ENCODE peak calls at places on chromosome 18, in ten cellular contexts. One of them, this sample, is unnamed.

GRCh38 chr18:37315935-37316334 is 249.7 kb downstream of the CELF4 start:
- DNase-seq in A549: no peak
- DNase-seq in fibroblast of lung: no peak
- DNase-seq in astrocyte: no peak
- DNase-seq in aorta: no peak
- DNase-seq in CD4-positive, alpha-beta memory T cell: no peak
- DNase-seq in A673: no peak
- DNase-seq in neuronal stem cell: no peak
- DNase-seq in H9: no peak
- DNase-seq in uterus: no peak
- DNase-seq in this sample: no peak

GRCh38 chr18:79962311-79962710 is 2.1 kb upstream of the HSBP1L1 start:
- DNase-seq in A549: no peak
- DNase-seq in fibroblast of lung: no peak
- DNase-seq in astrocyte: peak; percentile 74
- DNase-seq in aorta: no peak
- DNase-seq in CD4-positive, alpha-beta memory T cell: no peak
- DNase-seq in A673: no peak
- DNase-seq in neuronal stem cell: no peak
- DNase-seq in H9: no peak
- DNase-seq in uterus: no peak
- DNase-seq in this sample: peak; percentile 85

GRCh38 chr18:75438891-75439290 is 11.4 kb upstream of the SMIM21 start:
- DNase-seq in A549: no peak
- DNase-seq in fibroblast of lung: peak; percentile 7
- DNase-seq in astrocyte: peak; percentile 16
- DNase-seq in aorta: no peak
- DNase-seq in CD4-positive, alpha-beta memory T cell: no peak
- DNase-seq in A673: no peak
- DNase-seq in neuronal stem cell: no peak
- DNase-seq in H9: no peak
- DNase-seq in uterus: no peak
- DNase-seq in this sample: no peak

GRCh38 chr18:60145776-60146175 is 226.8 kb downstream of the MC4R start:
- DNase-seq in A549: no peak
- DNase-seq in fibroblast of lung: no peak
- DNase-seq in astrocyte: no peak
- DNase-seq in aorta: no peak
- DNase-seq in CD4-positive, alpha-beta memory T cell: no peak
- DNase-seq in A673: no peak
- DNase-seq in neuronal stem cell: no peak
- DNase-seq in H9: no peak
- DNase-seq in uterus: no peak
- DNase-seq in this sample: no peak

GRCh38 chr18:37502036-37502435 is 63.6 kb downstream of the CELF4 start:
- DNase-seq in A549: no peak
- DNase-seq in fibroblast of lung: no peak
- DNase-seq in astrocyte: no peak
- DNase-seq in aorta: no peak
- DNase-seq in CD4-positive, alpha-beta memory T cell: no peak
- DNase-seq in A673: no peak
- DNase-seq in neuronal stem cell: no peak
- DNase-seq in H9: no peak
- DNase-seq in uterus: peak; percentile 43
- DNase-seq in this sample: no peak

GRCh38 chr18:75314606-75315005 is 104.0 kb downstream of the TSHZ1 start:
- DNase-seq in A549: no peak
- DNase-seq in fibroblast of lung: no peak
- DNase-seq in astrocyte: no peak
- DNase-seq in aorta: no peak
- DNase-seq in CD4-positive, alpha-beta memory T cell: no peak
- DNase-seq in A673: no peak
- DNase-seq in neuronal stem cell: no peak
- DNase-seq in H9: no peak
- DNase-seq in uterus: no peak
- DNase-seq in this sample: no peak

GRCh38 chr18:2554671-2555070 is 16.6 kb downstream of the METTL4 start:
- DNase-seq in A549: no peak
- DNase-seq in fibroblast of lung: no peak
- DNase-seq in astrocyte: no peak
- DNase-seq in aorta: no peak
- DNase-seq in CD4-positive, alpha-beta memory T cell: no peak
- DNase-seq in A673: no peak
- DNase-seq in neuronal stem cell: no peak
- DNase-seq in H9: no peak
- DNase-seq in uterus: no peak
- DNase-seq in this sample: no peak

GRCh38 chr18:79704631-79705030 is 25.0 kb downstream of the CTDP1 start:
- DNase-seq in A549: no peak
- DNase-seq in fibroblast of lung: no peak
- DNase-seq in astrocyte: no peak
- DNase-seq in aorta: no peak
- DNase-seq in CD4-positive, alpha-beta memory T cell: no peak
- DNase-seq in A673: no peak
- DNase-seq in neuronal stem cell: no peak
- DNase-seq in H9: no peak
- DNase-seq in uterus: no peak
- DNase-seq in this sample: no peak

GRCh38 chr18:44602845-44603244 is 77.8 kb upstream of the SETBP1 start:
- DNase-seq in A549: no peak
- DNase-seq in fibroblast of lung: peak; percentile 37
- DNase-seq in astrocyte: no peak
- DNase-seq in aorta: no peak
- DNase-seq in CD4-positive, alpha-beta memory T cell: no peak
- DNase-seq in A673: peak; percentile 10
- DNase-seq in neuronal stem cell: no peak
- DNase-seq in H9: no peak
- DNase-seq in uterus: no peak
- DNase-seq in this sample: no peak

GRCh38 chr18:76821356-76821874 is 942 bp upstream of the ZNF236 start:
- DNase-seq in A549: no peak
- DNase-seq in fibroblast of lung: no peak
- DNase-seq in astrocyte: no peak
- DNase-seq in aorta: no peak
- DNase-seq in CD4-positive, alpha-beta memory T cell: no peak
- DNase-seq in A673: no peak
- DNase-seq in neuronal stem cell: no peak
- DNase-seq in H9: no peak
- DNase-seq in uterus: no peak
- DNase-seq in this sample: no peak

GRCh38 chr18:49206717-49207116 is 253.7 kb downstream of the DYM start:
- DNase-seq in A549: no peak
- DNase-seq in fibroblast of lung: peak; percentile 12
- DNase-seq in astrocyte: no peak
- DNase-seq in aorta: no peak
- DNase-seq in CD4-positive, alpha-beta memory T cell: no peak
- DNase-seq in A673: no peak
- DNase-seq in neuronal stem cell: no peak
- DNase-seq in H9: no peak
- DNase-seq in uterus: no peak
- DNase-seq in this sample: no peak

GRCh38 chr18:58098706-58099105 is 54.7 kb downstream of the NEDD4L start:
- DNase-seq in A549: no peak
- DNase-seq in fibroblast of lung: no peak
- DNase-seq in astrocyte: no peak
- DNase-seq in aorta: no peak
- DNase-seq in CD4-positive, alpha-beta memory T cell: no peak
- DNase-seq in A673: no peak
- DNase-seq in neuronal stem cell: no peak
- DNase-seq in H9: no peak
- DNase-seq in uterus: no peak
- DNase-seq in this sample: no peak

GRCh38 chr18:51009071-51009470 is 20.9 kb upstream of the SMAD4 start:
- DNase-seq in A549: no peak
- DNase-seq in fibroblast of lung: no peak
- DNase-seq in astrocyte: peak; percentile 18
- DNase-seq in aorta: no peak
- DNase-seq in CD4-positive, alpha-beta memory T cell: no peak
- DNase-seq in A673: peak; percentile 19
- DNase-seq in neuronal stem cell: no peak
- DNase-seq in H9: no peak
- DNase-seq in uterus: no peak
- DNase-seq in this sample: no peak

GRCh38 chr18:21096760-21097159 is 14.9 kb downstream of the ROCK1 start:
- DNase-seq in A549: no peak
- DNase-seq in fibroblast of lung: no peak
- DNase-seq in astrocyte: no peak
- DNase-seq in aorta: no peak
- DNase-seq in CD4-positive, alpha-beta memory T cell: no peak
- DNase-seq in A673: no peak
- DNase-seq in neuronal stem cell: no peak
- DNase-seq in H9: no peak
- DNase-seq in uterus: no peak
- DNase-seq in this sample: no peak

GRCh38 chr18:44392933-44393332 is 287.8 kb upstream of the SETBP1 start:
- DNase-seq in A549: no peak
- DNase-seq in fibroblast of lung: no peak
- DNase-seq in astrocyte: no peak
- DNase-seq in aorta: no peak
- DNase-seq in CD4-positive, alpha-beta memory T cell: no peak
- DNase-seq in A673: no peak
- DNase-seq in neuronal stem cell: peak; percentile 17
- DNase-seq in H9: no peak
- DNase-seq in uterus: no peak
- DNase-seq in this sample: no peak

DNA sequence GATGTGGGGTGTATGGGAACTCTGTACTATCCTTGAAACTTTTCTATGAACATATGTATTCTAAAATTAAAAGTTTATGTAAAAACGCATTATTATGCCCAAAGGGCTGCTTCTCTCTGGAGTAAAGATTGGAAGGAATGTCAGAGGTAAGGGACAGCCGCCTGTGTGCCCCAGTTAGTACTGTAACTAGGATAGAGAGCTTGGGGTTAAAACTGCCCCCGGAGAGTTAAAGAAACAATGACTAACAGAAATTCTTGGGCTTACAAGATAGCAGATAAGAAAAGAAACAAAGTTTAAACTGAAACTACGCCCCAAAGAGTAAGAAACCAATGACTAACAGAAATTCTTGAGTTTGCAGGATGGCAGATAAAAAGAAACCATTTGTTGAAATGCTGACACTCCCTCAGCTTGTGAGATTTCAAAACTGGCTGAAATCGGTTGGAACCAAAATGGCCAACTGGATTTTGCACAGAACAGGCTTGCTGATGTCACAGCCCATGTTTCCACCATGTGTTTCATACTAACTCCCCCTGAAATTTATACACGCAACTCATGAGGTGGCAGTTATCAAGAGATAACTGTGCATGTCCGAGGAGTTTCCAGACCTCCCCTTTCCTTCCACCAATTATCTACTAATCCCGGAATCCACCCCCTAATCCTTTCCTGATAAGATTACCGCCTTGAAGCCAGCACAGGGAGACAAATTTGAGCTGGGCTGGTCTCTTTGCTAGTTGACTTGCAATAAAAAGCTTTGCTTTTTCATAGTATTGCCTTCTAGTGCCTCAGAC is 8.7 kb upstream of the TXNDC2 start:
- DNase-seq in A549: peak; percentile 35
- DNase-seq in fibroblast of lung: peak; percentile 95
- DNase-seq in astrocyte: peak; percentile 93
- DNase-seq in aorta: no peak
- DNase-seq in CD4-positive, alpha-beta memory T cell: no peak
- DNase-seq in A673: peak; percentile 97
- DNase-seq in neuronal stem cell: no peak
- DNase-seq in H9: no peak
- DNase-seq in uterus: peak; percentile 66
- DNase-seq in this sample: no peak
- H3K27ac ChIP-seq in A549: peak overlapping the region; percentile 93
- H3K27ac ChIP-seq in fibroblast of lung: peak overlapping the region; percentile 89
- H3K27ac ChIP-seq in astrocyte: peak overlapping the region; percentile 83
- H3K27ac ChIP-seq in aorta: peak overlapping the region; percentile 57
- H3K27ac ChIP-seq in CD4-positive, alpha-beta memory T cell: no peak overlapping the region
- H3K27ac ChIP-seq in A673: peak overlapping the region; percentile 95
- H3K27ac ChIP-seq in neuronal stem cell: no peak overlapping the region
- H3K27ac ChIP-seq in H9: no peak overlapping the region
- H3K27ac ChIP-seq in uterus: peak overlapping the region; percentile 84
- H3K27ac ChIP-seq in this sample: peak overlapping the region; percentile 17

DNA sequence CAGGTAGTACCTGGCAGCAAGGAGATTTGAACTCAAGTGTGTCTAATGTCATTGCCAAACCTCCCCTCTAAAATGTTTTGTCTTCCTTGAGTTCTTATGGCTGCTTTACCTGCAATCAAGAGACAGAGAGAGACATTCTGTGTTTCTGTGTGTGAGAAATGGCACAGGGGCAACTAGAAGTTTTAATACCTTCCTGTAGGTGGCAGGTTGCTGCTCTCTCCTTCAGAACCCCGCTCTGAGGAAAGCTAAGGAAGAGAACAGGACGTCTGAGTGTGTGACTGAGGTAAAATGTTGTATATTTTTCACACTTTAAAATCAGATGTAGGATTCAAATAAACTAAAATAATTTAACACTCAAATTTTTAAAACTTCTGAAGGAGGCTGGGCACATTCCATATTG is 19.2 kb downstream of the DTNA start:
- DNase-seq in A549: peak; percentile 10
- DNase-seq in fibroblast of lung: peak; percentile 32
- DNase-seq in astrocyte: no peak
- DNase-seq in aorta: no peak
- DNase-seq in CD4-positive, alpha-beta memory T cell: no peak
- DNase-seq in A673: peak; percentile 64
- DNase-seq in neuronal stem cell: no peak
- DNase-seq in H9: peak; percentile 59
- DNase-seq in uterus: no peak
- DNase-seq in this sample: no peak
- H3K27ac ChIP-seq in A549: no peak overlapping the region
- H3K27ac ChIP-seq in fibroblast of lung: no peak overlapping the region
- H3K27ac ChIP-seq in astrocyte: no peak overlapping the region
- H3K27ac ChIP-seq in aorta: no peak overlapping the region
- H3K27ac ChIP-seq in CD4-positive, alpha-beta memory T cell: no peak overlapping the region
- H3K27ac ChIP-seq in A673: no peak overlapping the region
- H3K27ac ChIP-seq in neuronal stem cell: no peak overlapping the region
- H3K27ac ChIP-seq in H9: peak overlapping the region; percentile 16
- H3K27ac ChIP-seq in uterus: peak overlapping the region; percentile 71
- H3K27ac ChIP-seq in this sample: no peak overlapping the region

DNA sequence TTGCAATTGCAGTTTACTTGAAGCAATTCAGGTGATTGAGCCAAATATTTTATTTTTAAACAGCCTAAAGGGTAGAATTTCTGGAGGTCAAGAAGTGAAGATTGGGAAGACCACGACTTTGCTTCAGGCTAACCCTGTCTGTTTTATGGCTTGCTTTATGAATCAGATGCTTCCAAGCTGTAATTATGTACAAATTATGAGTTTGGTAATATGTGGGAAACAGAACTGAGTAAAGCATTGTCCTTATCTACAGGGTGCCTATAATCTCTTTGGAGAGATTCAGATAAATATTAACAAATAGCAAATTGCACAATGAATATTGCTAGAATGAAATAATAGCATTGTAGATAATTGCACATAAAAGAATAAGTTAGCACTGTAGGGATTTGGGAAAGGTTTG is 539.4 kb upstream of the CDH2 start:
- DNase-seq in A549: no peak
- DNase-seq in fibroblast of lung: no peak
- DNase-seq in astrocyte: no peak
- DNase-seq in aorta: no peak
- DNase-seq in CD4-positive, alpha-beta memory T cell: no peak
- DNase-seq in A673: peak; percentile 34
- DNase-seq in neuronal stem cell: no peak
- DNase-seq in H9: no peak
- DNase-seq in uterus: no peak
- DNase-seq in this sample: no peak
- H3K27ac ChIP-seq in A549: no peak overlapping the region
- H3K27ac ChIP-seq in fibroblast of lung: no peak overlapping the region
- H3K27ac ChIP-seq in astrocyte: no peak overlapping the region
- H3K27ac ChIP-seq in aorta: no peak overlapping the region
- H3K27ac ChIP-seq in CD4-positive, alpha-beta memory T cell: no peak overlapping the region
- H3K27ac ChIP-seq in A673: no peak overlapping the region
- H3K27ac ChIP-seq in neuronal stem cell: no peak overlapping the region
- H3K27ac ChIP-seq in H9: no peak overlapping the region
- H3K27ac ChIP-seq in uterus: no peak overlapping the region
- H3K27ac ChIP-seq in this sample: no peak overlapping the region

GRCh38 chr18:70578480-70578879 is 289.6 kb downstream of the SOCS6 start:
- DNase-seq in A549: peak; percentile 3
- DNase-seq in fibroblast of lung: no peak
- DNase-seq in astrocyte: no peak
- DNase-seq in aorta: no peak
- DNase-seq in CD4-positive, alpha-beta memory T cell: no peak
- DNase-seq in A673: peak; percentile 32
- DNase-seq in neuronal stem cell: peak; percentile 23
- DNase-seq in H9: peak; percentile 80
- DNase-seq in uterus: no peak
- DNase-seq in this sample: no peak
- H3K27ac ChIP-seq in A549: no peak overlapping the region
- H3K27ac ChIP-seq in fibroblast of lung: no peak overlapping the region
- H3K27ac ChIP-seq in astrocyte: no peak overlapping the region
- H3K27ac ChIP-seq in aorta: no peak overlapping the region
- H3K27ac ChIP-seq in CD4-positive, alpha-beta memory T cell: no peak overlapping the region
- H3K27ac ChIP-seq in A673: no peak overlapping the region
- H3K27ac ChIP-seq in neuronal stem cell: no peak overlapping the region
- H3K27ac ChIP-seq in H9: no peak overlapping the region
- H3K27ac ChIP-seq in uterus: no peak overlapping the region
- H3K27ac ChIP-seq in this sample: no peak overlapping the region